ENCODE peak calls at places on chromosomes 7 and 10, in five cellular contexts. P, M, S, U and X are unnamed samples.

GRCh38 chr10:28906011-28906411 is 228.7 kb downstream of the BAMBI start:
- DNase-seq in P (no peak), M (no peak), S (no peak), U (no peak), X (no peak)

GRCh38 chr7:120165231-120165630 is 107.7 kb upstream of the KCND2 start:
- DNase-seq in M (no peak), U (no peak), S (no peak), P (no peak), X (no peak)

GRCh38 chr10:6194291-6194690 is 8.4 kb upstream of the PFKFB3 start:
- DNase-seq in M (no peak), S (no peak), U (no peak), P (no peak), X (no peak)

GRCh38 chr10:80104066-80104926 is 25.8 kb downstream of the TMEM254 start:
- DNase-seq in P (no peak), U (no peak), S (peak; percentile 5), M (no peak), X (no peak)

GRCh38 chr10:6838118-6838517 is 258.0 kb upstream of the PRKCQ start:
- DNase-seq in S (no peak), M (no peak), U (no peak), P (no peak), X (no peak)

GRCh38 chr7:22154130-22154529 is 202.8 kb downstream of the RAPGEF5 start:
- DNase-seq in U (no peak), M (no peak), P (no peak), S (no peak), X (no peak)

GRCh38 chr10:70925377-70926214 is 37.2 kb upstream of the PCBD1 start:
- DNase-seq in U (no peak), S (peak; percentile 24), P (no peak), M (peak; percentile 60), X (peak; percentile 55)

GRCh38 chr7:44398953-44399574 is 73.7 kb upstream of the CAMK2B start:
- DNase-seq in P (no peak), M (no peak), U (no peak), S (no peak), X (no peak)

GRCh38 chr7:16397497-16398210 is 23.7 kb downstream of the CRPPA start:
- DNase-seq in U (no peak), P (no peak), M (peak; percentile 53), S (no peak), X (no peak)

GRCh38 chr7:138089080-138089901 is 13.0 kb downstream of the AKR1D1 start:
- DNase-seq in U (no peak), S (no peak), M (peak; percentile 52), P (no peak), X (no peak)

GRCh38 chr10:116947838-116948529 is 57.0 kb downstream of the SHTN1 start:
- DNase-seq in M (no peak), U (no peak), P (no peak), S (no peak), X (peak; percentile 84)

GRCh38 chr7:28013019-28013418 is 167.6 kb downstream of the JAZF1 start:
- DNase-seq in M (no peak), U (no peak), S (no peak), P (no peak), X (no peak)

GRCh38 chr7:19122018-19122588 is 4.7 kb upstream of the TWIST1 start:
- DNase-seq in M (no peak), P (no peak), U (no peak), S (no peak), X (no peak)

GRCh38 chr7:16298221-16298620 is 123.1 kb downstream of the CRPPA start:
- DNase-seq in P (no peak), U (no peak), M (no peak), S (no peak), X (no peak)

GRCh38 chr7:12719141-12719919 is 31.9 kb downstream of the ARL4A start:
- DNase-seq in P (no peak), M (no peak), U (no peak), S (no peak), X (peak; percentile 44)
- H3K4me3 ChIP-seq in P (no peak overlapping the region), M (no peak overlapping the region), U (no peak overlapping the region), S (no peak overlapping the region), X (no peak overlapping the region)

DNA sequence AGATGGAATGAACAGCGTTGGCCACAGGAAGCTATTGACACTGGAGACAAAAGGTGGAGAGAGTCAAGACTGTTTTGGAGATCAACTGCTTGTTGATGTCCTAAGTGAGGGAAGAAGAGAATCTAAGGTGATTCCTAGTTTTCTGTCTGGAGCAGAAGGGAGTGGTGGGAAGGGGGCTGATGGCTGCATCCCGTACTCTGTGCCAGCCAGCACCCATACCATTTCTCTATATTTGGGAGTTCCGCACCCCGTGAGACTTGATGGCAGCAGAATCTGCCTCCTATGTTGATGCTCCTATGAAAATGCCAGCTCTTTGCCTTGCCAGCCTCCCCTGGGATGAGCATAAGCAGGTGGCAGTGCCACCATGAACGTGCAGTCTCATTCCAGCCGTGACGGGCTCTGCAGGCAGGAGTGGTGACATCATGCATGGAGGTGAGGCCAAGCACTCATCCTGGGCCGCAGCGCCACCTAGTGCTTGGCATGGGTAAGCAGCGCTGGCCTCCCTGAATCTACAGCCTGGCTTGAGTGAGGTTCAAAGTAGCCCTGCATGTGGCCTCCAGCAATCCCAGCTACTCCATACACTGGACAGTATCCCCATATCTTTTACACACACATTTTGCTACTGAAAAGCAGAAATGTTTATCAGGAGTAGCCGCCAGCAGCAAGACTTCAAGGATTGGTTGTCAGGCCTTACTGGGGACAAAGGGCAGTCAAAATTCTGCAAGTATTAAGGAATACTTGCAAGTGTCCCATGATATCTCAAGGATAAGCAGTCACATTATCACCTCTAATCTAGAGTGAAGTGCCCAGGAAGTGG is 43.0 kb downstream of the PODXL start:
- DNase-seq in U (no peak), S (peak; percentile 59), M (peak; percentile 96), P (peak; percentile 93), X (peak; percentile 81)
- H3K27ac ChIP-seq in U (no peak overlapping the region), S (no peak overlapping the region), M (peak overlapping the region; percentile 22), P (no peak overlapping the region), X (no peak overlapping the region)

GRCh38 chr10:131270461-131271190 is 40.9 kb downstream of the TCERG1L start:
- DNase-seq in P (no peak), M (no peak), U (no peak), S (no peak), X (no peak)
- H3K9me3 ChIP-seq in P (no peaks in the 10 kb centered on the region), M (no peaks in the 10 kb centered on the region), U (no peaks in the 10 kb centered on the region), S (no peaks in the 10 kb centered on the region), X (peaks cover 11% of the 10 kb centered on the region)

DNA sequence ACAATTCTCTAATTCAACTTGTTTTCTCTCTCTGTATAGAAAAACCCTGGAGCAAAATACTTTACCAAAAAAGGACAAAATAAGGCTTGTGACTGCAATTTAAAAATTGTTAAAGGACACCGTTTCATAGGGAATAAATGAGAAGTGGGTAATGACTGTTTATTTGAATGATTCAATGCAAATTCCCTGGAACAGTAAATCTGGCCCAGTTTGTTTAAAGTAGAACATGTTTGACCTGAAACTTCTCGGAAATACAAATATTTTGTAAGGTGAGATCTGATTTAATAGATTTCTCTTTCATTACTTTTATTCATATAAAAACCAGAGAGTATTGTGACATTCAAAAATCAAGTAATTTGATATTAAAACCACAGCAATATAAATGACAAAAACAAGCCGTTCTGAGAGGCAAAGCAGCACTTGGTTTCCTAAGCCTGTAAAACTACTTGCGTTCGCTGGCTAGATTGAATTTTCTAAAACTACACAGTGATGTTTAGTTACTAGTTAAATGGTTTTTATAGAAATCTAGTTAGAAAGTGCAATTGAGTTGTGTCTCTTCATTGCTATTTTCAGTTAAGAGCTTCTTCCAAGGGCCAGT is 76.8 kb upstream of the PITRM1 start:
- DNase-seq in U (no peak), M (no peak), S (no peak), P (no peak), X (no peak)
- H3K4me3 ChIP-seq in U (no peak overlapping the region), M (no peak overlapping the region), S (no peak overlapping the region), P (no peak overlapping the region), X (no peak overlapping the region)

DNA sequence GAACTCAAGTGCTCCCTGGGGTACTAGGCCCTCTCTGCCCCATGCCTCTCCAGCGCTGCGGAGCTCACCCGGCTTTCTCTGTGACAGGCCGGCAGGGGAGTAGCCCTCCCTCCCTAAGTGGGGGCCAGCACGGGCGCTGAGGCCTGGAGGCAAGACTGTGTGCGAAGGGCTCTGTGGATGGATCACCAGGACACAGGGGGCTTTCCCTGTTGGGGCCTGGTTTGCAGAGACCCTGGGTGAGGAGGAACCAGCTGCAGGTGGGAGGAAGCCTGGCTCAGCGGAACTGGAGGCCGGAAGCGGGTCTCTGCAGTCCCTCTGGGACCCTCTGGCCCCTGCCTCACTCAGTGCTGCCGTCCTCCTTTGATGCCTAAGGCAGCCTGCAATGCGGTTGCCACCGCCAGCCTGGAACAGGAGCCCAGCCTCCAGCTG is 106.0 kb downstream of the CYTH3 start:
- DNase-seq in P (no peak), M (no peak), U (no peak), S (no peak), X (no peak)
- H3K27ac ChIP-seq in P (no peak overlapping the region), M (peak overlapping the region; percentile 26), U (no peak overlapping the region), S (no peak overlapping the region), X (no peak overlapping the region)

DNA sequence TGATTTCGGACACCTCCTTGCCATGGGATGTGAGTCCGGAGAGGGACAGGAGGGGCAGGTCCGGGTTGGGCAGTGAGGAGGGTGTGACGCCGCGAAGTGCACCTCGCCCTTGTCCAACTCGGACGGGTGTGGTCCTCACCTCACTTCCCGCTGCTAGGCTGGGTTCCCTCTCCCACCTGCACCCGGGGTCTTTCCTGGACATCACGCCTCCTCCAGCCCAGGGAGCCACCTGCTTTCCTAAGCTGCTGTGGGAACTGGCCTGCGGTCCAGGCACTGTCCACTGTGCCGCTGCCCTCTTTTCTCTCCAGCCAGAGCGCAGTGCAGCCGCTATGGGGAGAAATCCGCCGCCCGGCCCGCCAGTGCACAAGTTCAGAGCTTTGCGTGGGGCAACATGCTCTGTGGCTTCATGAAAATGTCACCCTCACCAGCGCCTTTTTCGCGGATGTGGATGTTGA is 45.0 kb upstream of the ZNF716 start:
- DNase-seq in U (no peak), S (no peak), P (peak; percentile 47), M (no peak), X (no peak)
- H3K9me3 ChIP-seq in U (peaks cover 5% of the 10 kb centered on the region), S (no peaks in the 10 kb centered on the region), P (no peaks in the 10 kb centered on the region), M (no peaks in the 10 kb centered on the region), X (no peaks in the 10 kb centered on the region)